ENCODE peak calls at places on chromosomes 1 and 21, in ten cellular contexts. G is stimulated activated CD4-positive, alpha-beta T cell treated with anti-CD3 and anti-CD28 coated beads, TNF-alpha, amount 100 ng/mL, for 1 hour; Z is mucosa of gallbladder; R is H9; O is GM12891; N is occipital lobe; M is aorta; P is NCI-H345; X is glomerular endothelial cell; W is mesothelial cell of epicardium. J is an unnamed sample.

GRCh38 chr21:43341349-43342163 is 85.4 kb downstream of the SIK1 start:
- DNase-seq in X (no peak), P (no peak), G (no peak), O (no peak), Z (no peak), W (no peak), R (no peak), M (no peak), N (no peak), J (no peak)

GRCh38 chr1:111620412-111620971 is 903 bp downstream of the RAP1A start:
- DNase-seq in N (no peak), Z (no peak), R (no peak), M (no peak), X (no peak), G (no peak), O (no peak), P (no peak), W (no peak), J (no peak)

GRCh38 chr21:46324390-46325072 is 575 bp downstream of the PCNT start:
- DNase-seq in Z (peak), N (peak), G (peak), P (peak), R (peak), M (peak), X (no peak), O (peak), W (peak), J (peak)

GRCh38 chr1:98086156-98086555 is 165.3 kb upstream of the DPYD start:
- DNase-seq in O (no peak), M (no peak), R (no peak), G (no peak), X (no peak), P (no peak), Z (no peak), N (no peak), W (no peak), J (no peak)

GRCh38 chr1:180539103-180539502 is 19.7 kb upstream of the OVAAL start:
- DNase-seq in R (no peak), N (no peak), X (no peak), O (no peak), Z (no peak), W (no peak), M (no peak), P (no peak), G (no peak), J (no peak)

GRCh38 chr1:111219466-111220286 is 7.8 kb upstream of the CHI3L2 start:
- DNase-seq in P (no peak), N (peak), X (no peak), G (no peak), O (no peak), R (no peak), Z (no peak), M (no peak), W (no peak), J (no peak)

GRCh38 chr1:13646533-13646932 is 53.5 kb upstream of the PRDM2 start:
- DNase-seq in G (no peak), P (no peak), M (no peak), X (no peak), W (no peak), O (no peak), N (no peak), Z (no peak), R (no peak), J (no peak)

GRCh38 chr1:51088474-51088873 is 13.6 kb upstream of the C1orf185 start:
- DNase-seq in X (no peak), G (no peak), W (no peak), N (no peak), M (no peak), R (no peak), O (no peak), Z (no peak), P (no peak), J (no peak)

GRCh38 chr1:171898956-171899355 is 57.7 kb downstream of the DNM3 start:
- DNase-seq in O (no peak), W (no peak), X (no peak), Z (peak), G (no peak), R (peak), M (no peak), P (peak), N (peak), J (no peak)

GRCh38 chr1:108704501-108704900 is 8.2 kb upstream of the FNDC7 start:
- DNase-seq in R (no peak), Z (no peak), N (no peak), O (no peak), W (no peak), M (no peak), X (no peak), P (no peak), G (no peak), J (no peak)

GRCh38 chr1:65264197-65264929 is 45.0 kb upstream of the DNAJC6 start:
- DNase-seq in P (peak), M (no peak), G (no peak), R (peak), N (peak), W (peak), X (no peak), O (no peak), Z (peak), J (no peak)

GRCh38 chr1:17573518-17574041 is 34.1 kb downstream of the ARHGEF10L start:
- DNase-seq in R (no peak), G (no peak), P (no peak), W (no peak), M (no peak), X (no peak), Z (no peak), O (no peak), N (peak), J (no peak)

GRCh38 chr21:34186119-34186719 is 112.8 kb downstream of the MRPS6 start:
- DNase-seq in W (no peak), G (no peak), X (no peak), N (no peak), M (peak), R (no peak), O (no peak), Z (no peak), P (no peak), J (no peak)

GRCh38 chr21:44749759-44750674 is 38.6 kb upstream of the TSPEAR start:
- DNase-seq in G (no peak), X (no peak), O (no peak), P (no peak), N (no peak), Z (no peak), W (no peak), M (peak), R (no peak), J (no peak)

GRCh38 chr1:64061430-64062104 is 141.9 kb upstream of the UBE2U start:
- DNase-seq in M (no peak), X (no peak), O (no peak), Z (no peak), G (no peak), R (no peak), N (no peak), P (no peak), W (no peak), J (no peak)

GRCh38 chr21:35048706-35049617 is at the start of gene RUNX1:
- DNase-seq in R (no peak), M (no peak), Z (peak), W (no peak), X (no peak), P (no peak), G (no peak), N (no peak), O (peak), J (peak)

GRCh38 chr21:31945576-31945975 is 72.8 kb downstream of the HUNK start:
- DNase-seq in M (no peak), X (no peak), W (no peak), R (no peak), P (no peak), G (no peak), N (no peak), Z (no peak), O (no peak), J (no peak)

GRCh38 chr1:211329764-211330201 is 3.1 kb downstream of the TRAF5 start:
- DNase-seq in R (no peak), O (no peak), G (no peak), Z (no peak), P (peak), X (no peak), W (no peak), M (no peak), N (no peak), J (no peak)

GRCh38 chr1:185813401-185813979 is 79.3 kb downstream of the HMCN1 start:
- DNase-seq in R (no peak), W (no peak), N (no peak), X (no peak), Z (no peak), O (no peak), P (peak), G (no peak), M (no peak), J (no peak)

GRCh38 chr1:171794085-171794484 is 12.6 kb downstream of the METTL13 start:
- DNase-seq in W (no peak), M (no peak), O (no peak), R (no peak), P (no peak), G (no peak), Z (no peak), N (no peak), X (no peak), J (no peak)

GRCh38 chr1:31531177-31532000 is 44.9 kb upstream of the TINAGL1 start:
- DNase-seq in O (no peak), N (no peak), R (no peak), W (no peak), G (no peak), M (no peak), P (no peak), X (no peak), Z (no peak), J (no peak)

J was measured in lower lobe of right lung.